ENCODE peak calls at places on chromosomes 16 and 17, in six cellular contexts. D is RPMI7951, Y is memory B cell, S is upper lobe of right lung, K is HS-5, F is SIG-M5. M is an unnamed sample.

GRCh38 chr17:45273551-45273957 is 11.7 kb upstream of the SPATA32 start:
- DNase-seq in D (no peak), Y (no peak), S (no peak), K (no peak), F (no peak), M (peak)

GRCh38 chr16:89922884-89923639 is at the start of gene TUBB3:
- DNase-seq in D (peak), Y (no peak), S (peak), K (no peak), F (no peak), M (peak)

GRCh38 chr17:5138616-5139453 is 23.0 kb downstream of the USP6 start:
- DNase-seq in D (no peak), Y (no peak), S (no peak), K (no peak), F (no peak), M (no peak)

GRCh38 chr16:88387941-88388627 is 5.3 kb downstream of the ZNF469 start:
- DNase-seq in D (peak), Y (no peak), S (peak), K (no peak), F (no peak), M (peak)

GRCh38 chr16:27108826-27109665 is 42.3 kb downstream of the C16orf82 start:
- DNase-seq in D (no peak), Y (no peak), S (no peak), K (no peak), F (no peak), M (no peak)

GRCh38 chr16:1973461-1974156 is 1.8 kb downstream of the TBL3 start:
- DNase-seq in D (no peak), Y (no peak), S (no peak), K (no peak), F (no peak), M (peak)

GRCh38 chr17:17305282-17305801 is 2.2 kb downstream of the NT5M start:
- DNase-seq in D (peak), Y (no peak), S (no peak), K (no peak), F (peak), M (peak)

GRCh38 chr17:40554646-40555295 is 10.5 kb downstream of the CCR7 start:
- DNase-seq in D (no peak), Y (peak), S (peak), K (no peak), F (no peak), M (no peak)

GRCh38 chr17:27430882-27431491 is 25.3 kb upstream of the KSR1 start:
- DNase-seq in D (peak), Y (no peak), S (peak), K (no peak), F (no peak), M (peak)

GRCh38 chr17:40560592-40561293 is 4.5 kb downstream of the CCR7 start:
- DNase-seq in D (peak), Y (peak), S (peak), K (no peak), F (peak), M (no peak)